ENCODE peak calls at places on chromosome 18, in eight cellular contexts. W is heart left ventricle, F is endothelial cell of umbilical vein, C is IMR-90, R is adrenal gland, V is Panc1, Y is HCT116, U is ovary. G is an unnamed sample.
A peak's percentile ranks its signal among the peaks of the same experiment; 100 is the strongest.

GRCh38 chr18:62781893-62782292 is 66.6 kb downstream of the PHLPP1 start:
- DNase-seq in Y (no peak), R (peak; percentile 79), F (peak; percentile 11), W (no peak), U (peak; percentile 30), V (no peak), C (peak; percentile 91), G (no peak)

GRCh38 chr18:60471652-60472051 is 99.1 kb upstream of the MC4R start:
- DNase-seq in W (no peak), V (no peak), Y (no peak), F (no peak), R (no peak), C (no peak), U (no peak), G (no peak)

GRCh38 chr18:64244571-64244970 is 95.7 kb upstream of the LINC00305 start:
- DNase-seq in R (no peak), C (no peak), U (no peak), F (peak; percentile 21), W (no peak), V (no peak), Y (no peak), G (no peak)

GRCh38 chr18:32893915-32894314 is 121.1 kb upstream of the KLHL14 start:
- DNase-seq in R (no peak), F (no peak), C (no peak), U (no peak), Y (no peak), W (no peak), V (no peak), G (no peak)

GRCh38 chr18:31679133-31679731 is 5.1 kb downstream of the B4GALT6 start:
- DNase-seq in R (peak; percentile 8), U (no peak), W (no peak), F (peak; percentile 93), V (peak; percentile 86), C (peak; percentile 46), Y (peak; percentile 63), G (peak; percentile 80)

GRCh38 chr18:2050016-2050415 is 521.3 kb downstream of the METTL4 start:
- DNase-seq in V (no peak), U (no peak), F (no peak), C (no peak), Y (no peak), W (no peak), R (no peak), G (no peak)

GRCh38 chr18:57619881-57620280 is 1.8 kb downstream of the NARS1 start:
- DNase-seq in U (no peak), W (no peak), R (no peak), V (no peak), Y (no peak), F (no peak), C (no peak), G (no peak)

GRCh38 chr18:12882416-12882815 is 1.6 kb downstream of the PTPN2 start:
- DNase-seq in C (peak; percentile 57), W (no peak), R (no peak), F (no peak), V (no peak), U (no peak), Y (no peak), G (no peak)

GRCh38 chr18:31801078-31801477 is 40.4 kb upstream of the SLC25A52 start:
- DNase-seq in Y (no peak), W (no peak), C (no peak), F (no peak), V (no peak), R (no peak), U (no peak), G (no peak)

GRCh38 chr18:22368066-22368465 is 49.6 kb downstream of the CTAGE1 start:
- DNase-seq in V (no peak), U (no peak), C (no peak), R (no peak), F (no peak), W (peak; percentile 41), Y (no peak), G (no peak)

GRCh38 chr18:59932401-59932800 is 32.6 kb downstream of the PMAIP1 start:
- DNase-seq in F (no peak), W (no peak), V (no peak), C (no peak), U (no peak), Y (no peak), R (no peak), G (no peak)

GRCh38 chr18:58578321-58578720 is 50.6 kb downstream of the ALPK2 start:
- DNase-seq in C (peak; percentile 28), W (no peak), Y (no peak), R (no peak), V (no peak), F (no peak), U (no peak), G (no peak)

GRCh38 chr18:2894841-2895370 is 48.1 kb downstream of the EMILIN2 start:
- DNase-seq in V (no peak), R (no peak), F (no peak), W (no peak), Y (no peak), C (no peak), U (no peak), G (no peak)

GRCh38 chr18:63342206-63342605 is 22.6 kb upstream of the BCL2 start:
- DNase-seq in F (peak; percentile 35), Y (no peak), C (peak; percentile 28), W (peak; percentile 42), V (no peak), U (no peak), R (peak; percentile 34), G (no peak)

DNA sequence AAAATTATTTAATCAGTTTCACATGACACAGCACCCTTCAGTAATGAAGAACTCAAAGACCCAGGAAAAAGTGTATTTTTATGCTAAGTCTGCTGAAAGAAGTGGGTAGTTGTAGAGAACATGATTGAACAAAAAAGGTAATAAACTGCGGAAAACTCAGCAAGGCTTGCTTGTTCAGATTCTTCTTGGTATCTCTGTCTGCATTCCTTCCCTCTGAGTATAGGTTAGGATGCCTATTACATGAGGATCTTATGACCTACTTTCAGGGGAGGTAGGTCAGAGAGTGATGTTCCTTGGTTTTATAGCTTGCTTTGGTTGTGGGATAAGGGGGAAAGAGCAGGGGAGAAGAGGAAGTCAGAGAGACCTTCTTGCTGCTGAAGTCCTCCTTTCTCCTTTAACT is 342.2 kb upstream of the DLGAP1 start:
- DNase-seq in R (no peak), Y (no peak), V (no peak), C (no peak), F (no peak), U (no peak), W (no peak), G (no peak)
- H3K9me3 ChIP-seq in R (no peaks in the 10 kb centered on the region), Y (peaks cover 31% of the 10 kb centered on the region), V (no peaks in the 10 kb centered on the region), C (peaks cover 9% of the 10 kb centered on the region), F (peaks cover 4% of the 10 kb centered on the region), U (no peaks in the 10 kb centered on the region), W (peaks cover 8% of the 10 kb centered on the region), G (no peaks in the 10 kb centered on the region)

GRCh38 chr18:78603102-78603501 is 376.5 kb upstream of the SALL3 start:
- DNase-seq in V (no peak), U (no peak), R (no peak), W (no peak), C (no peak), Y (no peak), F (no peak), G (no peak)

GRCh38 chr18:78603584-78603983 is 376.0 kb upstream of the SALL3 start:
- DNase-seq in W (no peak), R (no peak), F (no peak), V (no peak), Y (no peak), C (no peak), U (no peak), G (no peak)

GRCh38 chr18:78607221-78607620 is 372.4 kb upstream of the SALL3 start:
- DNase-seq in F (no peak), C (no peak), R (no peak), V (no peak), Y (no peak), W (no peak), U (no peak), G (no peak)

GRCh38 chr18:78607784-78608183 is 371.8 kb upstream of the SALL3 start:
- DNase-seq in U (no peak), Y (no peak), R (no peak), F (no peak), V (no peak), C (no peak), W (no peak), G (no peak)

GRCh38 chr18:78605255-78605654 is 374.4 kb upstream of the SALL3 start:
- DNase-seq in V (no peak), Y (no peak), U (no peak), W (no peak), C (no peak), R (no peak), F (no peak), G (no peak)
- H3K9me3 ChIP-seq in V (no peaks in the 10 kb centered on the region), Y (peaks cover 6% of the 10 kb centered on the region), U (peaks cover 6% of the 10 kb centered on the region), W (no peaks in the 10 kb centered on the region), C (peaks cover 67% of the 10 kb centered on the region), R (no peaks in the 10 kb centered on the region), F (peaks cover 3% of the 10 kb centered on the region), G (no peaks in the 10 kb centered on the region)

GRCh38 chr18:55743701-55744100 is 155.7 kb upstream of the TCF4 start:
- DNase-seq in W (no peak), R (no peak), C (peak; percentile 7), V (no peak), Y (no peak), U (no peak), F (no peak), G (no peak)

GRCh38 chr18:55738483-55739114 is 150.6 kb upstream of the TCF4 start:
- DNase-seq in U (no peak), V (no peak), C (no peak), R (no peak), F (no peak), W (no peak), Y (no peak), G (no peak)

GRCh38 chr18:55748227-55748738 is 160.3 kb upstream of the TCF4 start:
- DNase-seq in F (no peak), W (no peak), C (no peak), Y (no peak), V (no peak), R (no peak), U (no peak), G (no peak)

GRCh38 chr18:55739488-55739887 is 151.5 kb upstream of the TCF4 start:
- DNase-seq in W (no peak), R (no peak), Y (no peak), V (no peak), C (no peak), F (no peak), U (no peak), G (no peak)

DNA sequence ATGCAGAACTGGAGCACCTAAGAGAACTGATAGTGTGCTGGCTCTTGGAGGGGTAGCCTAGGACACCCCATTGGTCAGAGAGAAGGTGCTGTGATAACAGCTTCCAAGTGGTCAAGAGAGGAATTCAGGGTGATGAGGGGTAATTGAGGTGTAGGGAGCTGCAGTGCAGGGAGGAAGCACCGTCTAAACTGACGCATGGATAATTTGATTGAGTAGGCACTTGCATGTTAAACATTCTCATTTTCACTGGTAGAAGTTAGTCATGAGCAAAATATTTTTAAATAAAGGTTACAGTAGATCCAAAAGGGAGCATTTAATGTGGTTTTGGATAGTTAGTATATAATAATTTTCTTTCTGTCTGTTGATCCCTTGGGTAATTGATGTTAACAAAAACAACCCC is 155.1 kb upstream of the TCF4 start:
- DNase-seq in W (no peak), C (peak; percentile 44), R (no peak), F (no peak), U (no peak), Y (no peak), V (no peak), G (no peak)
- H3K9me3 ChIP-seq in W (no peaks in the 10 kb centered on the region), C (no peaks in the 10 kb centered on the region), R (no peaks in the 10 kb centered on the region), F (no peaks in the 10 kb centered on the region), U (no peaks in the 10 kb centered on the region), Y (peaks cover 26% of the 10 kb centered on the region), V (no peaks in the 10 kb centered on the region), G (peaks cover 2% of the 10 kb centered on the region)

GRCh38 chr18:35306588-35307250 is 16.7 kb upstream of the ZSCAN30 start:
- DNase-seq in C (no peak), V (no peak), W (no peak), R (no peak), Y (no peak), F (no peak), U (no peak), G (no peak)

GRCh38 chr18:35311506-35311905 is 21.5 kb upstream of the ZSCAN30 start:
- DNase-seq in Y (no peak), U (no peak), F (peak; percentile 26), V (no peak), R (peak; percentile 42), W (no peak), C (peak; percentile 65), G (no peak)
- H3K9me3 ChIP-seq in Y (peaks cover 15% of the 10 kb centered on the region), U (peaks cover 17% of the 10 kb centered on the region), F (peaks cover 19% of the 10 kb centered on the region), V (peaks cover 57% of the 10 kb centered on the region), R (peaks cover 7% of the 10 kb centered on the region), W (peaks cover 41% of the 10 kb centered on the region), C (peaks cover 41% of the 10 kb centered on the region), G (peaks cover 3% of the 10 kb centered on the region)